ENCODE peak calls at places on chromosomes 5 and 9, in six cellular contexts. N is ascending aorta, I is osteoblast, S is tibial nerve, H is fibroblast of lung, K is transverse colon. V is an unnamed sample.

GRCh38 chr9:110797611-110798010 is 129.0 kb downstream of the MUSK start:
- DNase-seq in N (no peak), I (no peak), S (no peak), H (peak), K (no peak), V (no peak)

GRCh38 chr9:128026255-128027165 is 40.6 kb downstream of the NAIF1 start:
- DNase-seq in N (no peak), I (peak), S (peak), H (no peak), K (peak), V (no peak)

GRCh38 chr5:88116396-88116795 is 152.2 kb downstream of the TMEM161B start:
- DNase-seq in N (no peak), I (no peak), S (no peak), H (peak), K (no peak), V (no peak)

GRCh38 chr9:125240649-125240999 is 519 bp downstream of the HSPA5 start:
- DNase-seq in N (no peak), I (no peak), S (peak), H (peak), K (peak), V (no peak)

GRCh38 chr5:13115476-13115875 is 829.0 kb downstream of the DNAH5 start:
- DNase-seq in N (no peak), I (no peak), S (no peak), H (peak), K (no peak), V (no peak)

GRCh38 chr5:103041071-103041676 is 78.8 kb downstream of the GIN1 start:
- DNase-seq in N (no peak), I (peak), S (no peak), H (peak), K (no peak), V (no peak)

GRCh38 chr9:111740739-111741138 is 54.0 kb downstream of the SHOC1 start:
- DNase-seq in N (no peak), I (no peak), S (no peak), H (no peak), K (no peak), V (no peak)

GRCh38 chr9:78438765-78439164 is 141.8 kb downstream of the PSAT1 start:
- DNase-seq in N (no peak), I (peak), S (no peak), H (no peak), K (no peak), V (no peak)

GRCh38 chr9:86452194-86452828 is 98.1 kb upstream of the TUT7 start:
- DNase-seq in N (no peak), I (no peak), S (peak), H (no peak), K (no peak), V (no peak)

GRCh38 chr9:90641868-90642558 is 611 bp downstream of the DIRAS2 start:
- DNase-seq in N (no peak), I (no peak), S (no peak), H (no peak), K (no peak), V (peak)

GRCh38 chr9:7298123-7298522 is 501.5 kb downstream of the DMAC1 start:
- DNase-seq in N (no peak), I (no peak), S (no peak), H (no peak), K (no peak), V (no peak)

GRCh38 chr5:13359326-13359725 is 585.2 kb downstream of the DNAH5 start:
- DNase-seq in N (no peak), I (no peak), S (no peak), H (peak), K (no peak), V (no peak)

GRCh38 chr5:147417133-147417813 is 92.6 kb downstream of the DPYSL3 start:
- DNase-seq in N (peak), I (peak), S (peak), H (peak), K (peak), V (no peak)

GRCh38 chr9:95132406-95133350 is 184.8 kb downstream of the FANCC start:
- DNase-seq in N (no peak), I (no peak), S (no peak), H (no peak), K (no peak), V (no peak)

GRCh38 chr5:90134892-90135291 is 274.7 kb downstream of the CETN3 start:
- DNase-seq in N (peak), I (peak), S (peak), H (peak), K (peak), V (peak)

GRCh38 chr9:106421772-106422171 is 441.2 kb upstream of the ZNF462 start:
- DNase-seq in N (no peak), I (no peak), S (no peak), H (no peak), K (no peak), V (no peak)

GRCh38 chr9:4137755-4138154 is 162.1 kb downstream of the GLIS3 start:
- DNase-seq in N (no peak), I (no peak), S (no peak), H (peak), K (no peak), V (no peak)

GRCh38 chr5:176400382-176401156 is 12.0 kb downstream of the HIGD2A start:
- DNase-seq in N (no peak), I (no peak), S (no peak), H (no peak), K (peak), V (no peak)

GRCh38 chr9:127506814-127507750 is 55.8 kb downstream of the LRSAM1 start:
- DNase-seq in N (no peak), I (peak), S (no peak), H (peak), K (no peak), V (no peak)

GRCh38 chr9:136243631-136244030 is 2.0 kb downstream of the QSOX2 start:
- DNase-seq in N (no peak), I (no peak), S (no peak), H (no peak), K (no peak), V (no peak)

GRCh38 chr5:27568811-27569210 is 530.4 kb upstream of the CDH9 start:
- DNase-seq in N (no peak), I (no peak), S (no peak), H (peak), K (no peak), V (no peak)

GRCh38 chr5:68884893-68885292 is 208.9 kb upstream of the SLC30A5 start:
- DNase-seq in N (no peak), I (peak), S (no peak), H (peak), K (no peak), V (no peak)

GRCh38 chr5:80254767-80255424 is 952 bp downstream of the SERINC5 start:
- DNase-seq in N (no peak), I (peak), S (peak), H (peak), K (no peak), V (peak)

GRCh38 chr5:149422429-149423286 is 43.6 kb upstream of the IL17B start:
- DNase-seq in N (peak), I (peak), S (no peak), H (peak), K (peak), V (no peak)

GRCh38 chr5:107476783-107477182 is 194.0 kb downstream of the EFNA5 start:
- DNase-seq in N (no peak), I (no peak), S (no peak), H (no peak), K (peak), V (no peak)

GRCh38 chr5:180343110-180343845 is 9.9 kb downstream of the GFPT2 start:
- DNase-seq in N (no peak), I (peak), S (no peak), H (peak), K (no peak), V (peak)

GRCh38 chr5:179866241-179867078 is 7.8 kb upstream of the MRNIP start:
- DNase-seq in N (no peak), I (peak), S (no peak), H (no peak), K (no peak), V (no peak)

GRCh38 chr9:83166369-83166768 is 103.4 kb upstream of the RASEF start:
- DNase-seq in N (no peak), I (no peak), S (no peak), H (peak), K (peak), V (no peak)

GRCh38 chr5:75192804-75193203 is 43.9 kb downstream of the ANKRD31 start:
- DNase-seq in N (no peak), I (no peak), S (no peak), H (no peak), K (no peak), V (no peak)

GRCh38 chr9:137663584-137663983 is 44.8 kb downstream of the EHMT1 start:
- DNase-seq in N (peak), I (no peak), S (no peak), H (no peak), K (no peak), V (no peak)

DNA sequence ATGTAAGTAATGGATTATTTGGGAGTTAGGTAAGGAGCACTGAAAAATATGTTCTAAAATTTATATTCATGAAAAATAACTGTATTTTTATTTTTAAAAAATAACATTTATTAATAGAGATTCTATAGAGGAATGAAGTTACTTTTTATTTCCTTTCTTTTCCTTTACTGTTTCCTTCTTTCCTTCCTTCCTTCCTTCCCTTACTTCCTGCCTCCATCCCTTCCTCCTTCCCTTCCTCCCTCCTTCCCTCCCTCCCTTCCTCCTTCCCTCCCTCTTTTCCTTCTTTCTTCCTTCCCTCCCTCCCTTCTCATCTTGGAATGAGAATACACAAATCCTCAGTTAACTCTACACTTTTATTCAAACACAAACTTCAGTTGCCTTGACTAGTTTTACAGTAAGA is 560.1 kb downstream of the RAB3C start:
- DNase-seq in N (no peak), I (no peak), S (no peak), H (no peak), K (no peak), V (no peak)
- H3K27ac ChIP-seq in N (no peak), I (no peak), S (no peak), H (no peak), K (no peak), V (no peak)

DNA sequence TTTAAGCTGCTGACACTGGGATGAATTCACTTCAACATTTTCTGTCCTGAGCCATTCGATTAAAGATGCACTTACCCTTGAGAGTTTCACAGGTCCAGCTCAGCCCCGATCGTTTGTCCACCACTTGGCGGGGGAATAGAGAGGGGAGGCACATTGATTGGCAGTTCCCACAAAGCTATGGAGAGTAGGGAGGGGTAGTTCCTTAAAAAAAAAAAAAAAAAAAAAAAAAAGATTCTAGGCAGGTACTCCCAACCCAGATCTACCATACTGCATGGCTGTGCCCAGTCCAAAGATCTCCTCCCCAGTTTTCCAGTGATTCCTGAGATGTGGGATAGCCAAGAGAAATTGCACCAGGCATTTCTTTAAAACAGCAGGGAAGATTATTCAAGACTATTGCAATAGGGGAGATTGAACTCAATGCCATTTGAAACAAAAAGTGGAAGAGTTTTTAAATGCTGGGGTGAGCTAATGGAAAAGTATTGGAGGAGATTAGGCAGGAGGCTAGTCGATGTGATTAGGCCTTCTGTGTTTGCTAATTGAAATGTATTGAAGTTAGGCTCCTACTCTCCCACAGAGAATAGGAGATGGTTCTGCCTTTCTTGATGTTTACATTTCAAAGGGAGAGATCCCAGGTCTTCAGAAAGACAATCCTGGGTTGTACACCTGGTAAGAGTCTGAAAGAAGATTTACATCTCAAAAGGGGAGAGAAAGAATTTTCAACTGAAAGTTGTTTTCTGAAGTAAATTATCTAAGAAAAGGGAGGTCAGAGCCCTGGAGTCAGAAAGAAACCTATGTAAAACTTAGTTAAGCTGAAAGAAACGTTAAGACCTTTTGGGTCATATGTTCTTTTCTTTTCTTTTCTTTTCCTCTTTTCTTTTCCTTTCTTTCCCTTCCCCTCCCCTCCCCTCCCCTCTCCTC is 2217.3 kb upstream of the WWC1 start:
- DNase-seq in N (no peak), I (peak), S (no peak), H (no peak), K (no peak), V (no peak)
- H3K27ac ChIP-seq in N (no peak), I (no peak), S (no peak), H (no peak), K (no peak), V (no peak)

GRCh38 chr5:32057157-32058096 is 116.7 kb downstream of the GOLPH3 start:
- DNase-seq in N (no peak), I (no peak), S (no peak), H (no peak), K (no peak), V (no peak)
- H3K27ac ChIP-seq in N (no peak), I (no peak), S (peak), H (no peak), K (no peak), V (no peak)

GRCh38 chr5:65102501-65102825 is 333.7 kb downstream of the CWC27 start:
- DNase-seq in N (no peak), I (no peak), S (no peak), H (no peak), K (no peak), V (no peak)

GRCh38 chr5:65103674-65104035 is 334.9 kb downstream of the CWC27 start:
- DNase-seq in N (no peak), I (no peak), S (peak), H (no peak), K (no peak), V (no peak)

GRCh38 chr5:65101706-65102105 is 333.0 kb downstream of the CWC27 start:
- DNase-seq in N (no peak), I (no peak), S (no peak), H (no peak), K (no peak), V (no peak)

GRCh38 chr5:65104831-65105230 is 336.1 kb downstream of the CWC27 start:
- DNase-seq in N (no peak), I (no peak), S (no peak), H (no peak), K (no peak), V (no peak)

DNA sequence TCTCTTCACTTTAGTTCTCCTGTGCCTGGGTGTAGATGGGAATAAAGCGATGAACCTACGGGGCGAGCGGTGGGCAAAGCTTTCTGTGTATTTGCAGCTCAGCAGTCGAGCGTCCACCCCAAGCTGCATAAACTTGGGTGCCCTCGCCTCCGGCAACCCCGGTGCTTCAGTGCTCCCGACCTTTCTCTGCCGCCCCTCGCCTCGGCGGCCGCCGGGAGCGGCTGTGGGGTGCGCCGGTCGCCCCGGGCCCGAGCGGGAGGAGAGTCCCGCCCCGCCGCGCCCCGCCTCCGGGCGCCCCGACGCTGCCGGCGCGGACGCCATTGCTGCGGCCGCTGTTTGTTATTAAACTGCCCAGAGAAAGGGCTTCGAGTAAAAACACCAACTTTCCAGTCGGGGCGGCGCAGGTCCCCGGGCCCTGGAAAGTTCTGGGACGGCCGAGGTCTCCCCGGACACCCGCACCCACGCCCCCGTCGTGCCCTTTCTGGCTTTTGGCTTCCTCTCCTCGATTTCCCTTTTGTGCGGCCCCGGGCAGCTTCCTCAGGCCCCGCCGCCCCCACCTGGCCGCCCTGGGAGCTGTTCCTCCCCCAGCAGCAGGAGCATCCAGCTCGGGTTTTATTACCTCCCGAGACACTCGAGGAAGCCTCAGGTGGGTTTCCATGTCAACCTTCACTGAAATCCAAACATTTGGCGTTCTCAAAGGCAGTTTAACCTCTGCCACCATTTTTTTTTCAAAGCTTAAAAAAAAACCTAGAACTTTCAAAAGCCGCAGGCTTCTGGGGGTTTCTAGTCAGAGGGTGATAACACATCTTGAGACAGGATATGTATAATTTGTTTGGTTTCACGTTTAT is 334.3 kb downstream of the CWC27 start:
- DNase-seq in N (peak), I (peak), S (peak), H (peak), K (peak), V (peak)
- H3K27ac ChIP-seq in N (peak), I (peak), S (peak), H (peak), K (peak), V (peak)

GRCh38 chr9:122444366-122444765 is 33.4 kb downstream of the OR1J1 start:
- DNase-seq in N (no peak), I (peak), S (no peak), H (peak), K (no peak), V (no peak)

GRCh38 chr9:122446819-122447484 is 30.8 kb downstream of the OR1J1 start:
- DNase-seq in N (no peak), I (no peak), S (no peak), H (peak), K (no peak), V (no peak)

GRCh38 chr9:122442568-122442967 is 35.2 kb downstream of the OR1J1 start:
- DNase-seq in N (no peak), I (no peak), S (no peak), H (no peak), K (no peak), V (no peak)

GRCh38 chr9:122445155-122445749 is 32.5 kb downstream of the OR1J1 start:
- DNase-seq in N (no peak), I (peak), S (no peak), H (peak), K (no peak), V (no peak)
- H3K27ac ChIP-seq in N (no peak), I (peak), S (no peak), H (peak), K (no peak), V (no peak)

GRCh38 chr5:139562847-139563246 is 1.7 kb downstream of the UBE2D2 start:
- DNase-seq in N (no peak), I (no peak), S (no peak), H (no peak), K (no peak), V (no peak)
- H3K27ac ChIP-seq in N (peak), I (no peak), S (peak), H (peak), K (peak), V (no peak)

V was measured in substantia nigra.